ENCODE peak calls at places on chromosomes 1 and 21, in four cellular contexts. One of them, this sample, is unnamed.
A peak's percentile ranks its signal among the peaks of the same experiment; 100 is the strongest.

GRCh38 chr1:18324246-18324645 is 156.5 kb upstream of the KLHDC7A start:
- DNase-seq in NB4: no peak
- DNase-seq in WTC11: peak; percentile 75
- DNase-seq in HCT116: no peak
- DNase-seq in this sample: no peak

GRCh38 chr1:173210273-173210672 is 3.1 kb upstream of the TNFSF4 start:
- DNase-seq in WTC11: no peak
- DNase-seq in HCT116: no peak
- DNase-seq in NB4: no peak
- DNase-seq in this sample: no peak

GRCh38 chr1:157073944-157074685 is 25.5 kb downstream of the ETV3L start:
- DNase-seq in WTC11: peak; percentile 83
- DNase-seq in NB4: peak; percentile 72
- DNase-seq in HCT116: peak; percentile 41
- DNase-seq in this sample: peak; percentile 56

GRCh38 chr1:115717541-115717940 is 51.0 kb downstream of the CASQ2 start:
- DNase-seq in NB4: peak; percentile 56
- DNase-seq in HCT116: peak; percentile 32
- DNase-seq in WTC11: peak; percentile 77
- DNase-seq in this sample: peak; percentile 21

GRCh38 chr1:2564815-2565415 is 8.7 kb downstream of the TNFRSF14 start:
- DNase-seq in HCT116: no peak
- DNase-seq in NB4: no peak
- DNase-seq in WTC11: no peak
- DNase-seq in this sample: no peak

GRCh38 chr21:24470852-24471251 is 1136.4 kb downstream of the MRPL39 start:
- DNase-seq in NB4: peak; percentile 12
- DNase-seq in HCT116: no peak
- DNase-seq in WTC11: no peak
- DNase-seq in this sample: no peak

GRCh38 chr21:36155603-36156338 is 853 bp upstream of the DOP1B start:
- DNase-seq in NB4: no peak
- DNase-seq in HCT116: no peak
- DNase-seq in WTC11: peak; percentile 25
- DNase-seq in this sample: no peak

GRCh38 chr21:38806942-38807284 is 1.2 kb downstream of the ETS2 start:
- DNase-seq in HCT116: no peak
- DNase-seq in NB4: no peak
- DNase-seq in WTC11: no peak
- DNase-seq in this sample: no peak

GRCh38 chr1:30145723-30146263 is 577.6 kb downstream of the MATN1 start:
- DNase-seq in NB4: no peak
- DNase-seq in WTC11: no peak
- DNase-seq in HCT116: no peak
- DNase-seq in this sample: no peak

GRCh38 chr1:53365405-53366063 is 37.7 kb upstream of the LRP8 start:
- DNase-seq in NB4: no peak
- DNase-seq in WTC11: peak; percentile 3
- DNase-seq in HCT116: no peak
- DNase-seq in this sample: no peak

DNA sequence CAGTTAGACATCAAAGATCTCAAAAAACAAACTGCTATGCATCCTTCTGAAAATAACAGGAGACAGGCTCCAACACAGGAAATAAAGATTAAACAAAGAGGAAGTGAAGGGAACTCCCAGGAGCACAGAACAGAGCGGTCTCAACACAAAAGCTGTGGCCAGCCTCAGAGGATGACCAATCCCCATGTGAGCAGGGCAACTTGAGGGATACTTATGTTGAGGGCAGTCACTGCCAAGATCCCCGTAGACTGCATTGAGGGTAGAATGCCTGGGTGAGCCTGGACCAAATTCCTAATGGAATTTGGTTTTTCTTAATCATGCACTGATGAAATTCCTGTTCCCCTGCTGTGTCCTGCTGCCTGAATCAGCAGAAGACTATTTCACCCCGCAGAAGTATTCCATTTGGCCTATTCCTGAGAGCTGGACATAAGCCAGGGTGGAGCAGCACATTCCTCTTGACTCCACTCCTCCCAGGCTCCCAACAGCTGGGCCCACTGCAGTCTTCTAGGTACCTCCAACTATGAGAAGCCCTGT is 49.0 kb downstream of the JAK1 start:
- DNase-seq in WTC11: no peak
- DNase-seq in HCT116: peak; percentile 83
- DNase-seq in NB4: peak; percentile 78
- DNase-seq in this sample: peak; percentile 73
- TF ChIP-seq MAX in WTC11: no peak
- TF ChIP-seq MAX in HCT116: peak; percentile 53
- TF ChIP-seq MAX in NB4: no peak
- TF ChIP-seq MAX in this sample: peak; percentile 74

GRCh38 chr1:168560370-168560769 is 16.0 kb upstream of the XCL1 start:
- DNase-seq in WTC11: no peak
- DNase-seq in HCT116: no peak
- DNase-seq in NB4: no peak
- DNase-seq in this sample: no peak
- TF ChIP-seq MAX in WTC11: no peak
- TF ChIP-seq MAX in HCT116: no peak
- TF ChIP-seq MAX in NB4: no peak
- TF ChIP-seq MAX in this sample: no peak

DNA sequence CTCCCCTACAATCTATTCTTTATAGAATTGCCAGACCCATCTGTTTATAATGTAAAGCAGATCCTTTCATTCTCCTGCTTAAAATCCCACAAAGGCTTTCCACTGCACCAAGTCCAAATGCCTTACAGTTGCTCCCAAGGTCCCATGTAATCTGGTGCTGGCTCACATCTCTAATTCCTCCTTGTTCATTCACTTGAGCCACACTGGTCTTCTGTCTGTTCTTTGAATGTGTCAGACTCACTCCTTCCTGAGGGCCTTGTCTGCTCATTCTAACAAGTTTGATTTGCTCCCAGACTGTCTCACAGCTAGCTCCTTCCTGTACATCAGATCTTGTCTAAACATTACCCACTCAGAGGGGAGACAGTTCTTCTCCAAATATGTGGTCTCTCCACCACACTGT is 38.9 kb downstream of the ALG14 start:
- DNase-seq in NB4: no peak
- DNase-seq in HCT116: no peak
- DNase-seq in WTC11: no peak
- DNase-seq in this sample: no peak
- TF ChIP-seq MAX in NB4: no peak
- TF ChIP-seq MAX in HCT116: no peak
- TF ChIP-seq MAX in WTC11: no peak
- TF ChIP-seq MAX in this sample: no peak

GRCh38 chr1:67788251-67788796 is 44.9 kb downstream of the GNG12 start:
- DNase-seq in NB4: no peak
- DNase-seq in HCT116: no peak
- DNase-seq in WTC11: no peak
- DNase-seq in this sample: no peak

GRCh38 chr1:67785847-67786753 is 47.2 kb downstream of the GNG12 start:
- DNase-seq in WTC11: no peak
- DNase-seq in NB4: no peak
- DNase-seq in HCT116: no peak
- DNase-seq in this sample: no peak

GRCh38 chr1:67789551-67789950 is 43.7 kb downstream of the GNG12 start:
- DNase-seq in HCT116: no peak
- DNase-seq in NB4: no peak
- DNase-seq in WTC11: no peak
- DNase-seq in this sample: no peak

GRCh38 chr1:67788907-67789306 is 44.4 kb downstream of the GNG12 start:
- DNase-seq in WTC11: no peak
- DNase-seq in NB4: no peak
- DNase-seq in HCT116: no peak
- DNase-seq in this sample: no peak

GRCh38 chr1:67787746-67788145 is 45.5 kb downstream of the GNG12 start:
- DNase-seq in NB4: no peak
- DNase-seq in WTC11: no peak
- DNase-seq in HCT116: no peak
- DNase-seq in this sample: no peak
- TF ChIP-seq MAX in NB4: no peak
- TF ChIP-seq MAX in WTC11: no peak
- TF ChIP-seq MAX in HCT116: no peak
- TF ChIP-seq MAX in this sample: no peak

GRCh38 chr1:23224721-23225648 is 7.7 kb upstream of the HTR1D start:
- DNase-seq in WTC11: no peak
- DNase-seq in NB4: no peak
- DNase-seq in HCT116: no peak
- DNase-seq in this sample: no peak
- TF ChIP-seq MAX in WTC11: no peak
- TF ChIP-seq MAX in NB4: no peak
- TF ChIP-seq MAX in HCT116: no peak
- TF ChIP-seq MAX in this sample: no peak

GRCh38 chr1:81921344-81921743 is 120.6 kb downstream of the ADGRL2 start:
- DNase-seq in HCT116: no peak
- DNase-seq in WTC11: no peak
- DNase-seq in NB4: no peak
- DNase-seq in this sample: no peak
- TF ChIP-seq MAX in HCT116: no peak
- TF ChIP-seq MAX in WTC11: no peak
- TF ChIP-seq MAX in NB4: no peak
- TF ChIP-seq MAX in this sample: no peak

DNA sequence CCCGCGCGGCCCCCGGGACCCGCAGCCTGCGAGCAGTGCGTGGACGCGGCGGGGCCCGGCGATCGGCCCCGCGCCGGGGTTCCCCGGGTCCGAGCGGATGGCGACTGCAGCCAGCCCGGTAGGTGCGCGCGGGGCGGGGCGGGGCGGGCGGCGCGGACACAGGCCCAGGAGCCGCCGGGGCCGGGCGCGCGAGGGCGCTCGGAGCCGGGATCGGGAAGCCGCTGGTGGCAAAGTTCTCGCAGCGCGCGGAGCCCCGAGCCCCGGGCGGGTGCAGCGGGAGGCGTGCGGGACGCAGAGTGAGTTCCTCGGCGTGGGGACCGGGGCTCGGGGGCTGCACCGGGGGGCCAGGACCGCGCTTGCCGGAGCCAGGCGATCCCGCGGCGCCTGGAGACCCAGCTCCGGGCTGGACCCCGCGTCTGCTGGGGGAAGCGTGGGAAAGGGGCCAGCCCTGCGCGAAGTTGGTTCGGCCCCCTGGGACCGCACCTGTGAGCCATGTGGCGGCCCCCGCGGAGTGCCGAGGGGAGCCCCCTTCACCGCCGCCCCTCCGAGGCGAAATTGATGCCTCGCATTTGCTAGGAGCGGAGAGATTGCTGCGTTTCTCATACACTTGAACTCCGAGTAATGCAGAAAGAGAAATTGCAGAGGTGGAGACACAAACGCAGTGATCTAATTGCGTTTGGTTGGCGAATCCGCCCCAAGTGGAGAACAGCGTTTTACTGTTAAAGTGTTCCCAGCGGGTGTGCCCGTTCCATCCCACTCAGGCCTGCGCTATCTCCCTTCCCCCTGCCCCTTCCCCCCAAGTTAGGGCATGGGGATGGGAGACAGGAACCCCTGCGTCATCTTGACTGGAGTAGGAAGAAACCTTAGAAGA is 228.9 kb upstream of the TMEM51 start:
- DNase-seq in HCT116: no peak
- DNase-seq in WTC11: no peak
- DNase-seq in NB4: peak; percentile 15
- DNase-seq in this sample: no peak
- TF ChIP-seq MAX in HCT116: peak; percentile 26
- TF ChIP-seq MAX in WTC11: peak; percentile 34
- TF ChIP-seq MAX in NB4: no peak
- TF ChIP-seq MAX in this sample: no peak

GRCh38 chr1:119286587-119287181 is 81.9 kb upstream of the HAO2 start:
- DNase-seq in WTC11: peak; percentile 65
- DNase-seq in HCT116: peak; percentile 31
- DNase-seq in NB4: peak; percentile 53
- DNase-seq in this sample: peak; percentile 4
- TF ChIP-seq MAX in WTC11: no peak
- TF ChIP-seq MAX in HCT116: peak; percentile 30
- TF ChIP-seq MAX in NB4: no peak
- TF ChIP-seq MAX in this sample: no peak

GRCh38 chr1:11731719-11732283 is 4.1 kb upstream of the AGTRAP start:
- DNase-seq in HCT116: no peak
- DNase-seq in NB4: no peak
- DNase-seq in WTC11: peak; percentile 67
- DNase-seq in this sample: no peak
- TF ChIP-seq MAX in HCT116: no peak
- TF ChIP-seq MAX in NB4: no peak
- TF ChIP-seq MAX in WTC11: no peak
- TF ChIP-seq MAX in this sample: no peak

This sample was measured in A549.